ENCODE peak calls at places on chromosomes 3 and 15, in seven cellular contexts. I, Z, U, R, A, G and E are unnamed samples.

GRCh38 chr3:128787256-128788253 is 61.6 kb downstream of the RAB7A start:
- DNase-seq in I (peak; percentile 51), Z (peak; percentile 60), U (no peak), R (no peak), A (peak; percentile 17), G (peak; percentile 71), E (peak; percentile 11)

GRCh38 chr3:42778644-42779043 is 5.6 kb upstream of the CCDC13 start:
- DNase-seq in I (no peak), Z (no peak), U (no peak), R (no peak), A (no peak), G (no peak), E (no peak)

GRCh38 chr15:73927003-73927475 is 777 bp downstream of the LOXL1 start:
- DNase-seq in I (peak; percentile 6), Z (no peak), U (peak; percentile 56), R (no peak), A (peak; percentile 33), G (peak; percentile 70), E (peak; percentile 14)

GRCh38 chr3:127984241-127984975 is 67.8 kb upstream of the SEC61A1 start:
- DNase-seq in I (no peak), Z (no peak), U (no peak), R (peak; percentile 25), A (no peak), G (no peak), E (no peak)

GRCh38 chr15:98856540-98856907 is 151.1 kb downstream of the PGPEP1L start:
- DNase-seq in I (no peak), Z (no peak), U (no peak), R (no peak), A (no peak), G (no peak), E (no peak)

GRCh38 chr3:4047343-4047742 is 248.1 kb downstream of the LRRN1 start:
- DNase-seq in I (no peak), Z (no peak), U (no peak), R (no peak), A (no peak), G (no peak), E (no peak)

GRCh38 chr3:139559541-139559940 is 20.0 kb upstream of the RBP1 start:
- DNase-seq in I (no peak), Z (peak; percentile 83), U (no peak), R (no peak), A (no peak), G (no peak), E (no peak)

GRCh38 chr3:182703233-182703632 is 90.1 kb upstream of the ATP11B start:
- DNase-seq in I (no peak), Z (no peak), U (no peak), R (no peak), A (no peak), G (no peak), E (no peak)

GRCh38 chr3:196207159-196207832 is 3.9 kb downstream of the ZDHHC19 start:
- DNase-seq in I (no peak), Z (no peak), U (peak; percentile 59), R (no peak), A (no peak), G (no peak), E (peak; percentile 41)

GRCh38 chr3:186823391-186823790 is 17.1 kb upstream of the RFC4 start:
- DNase-seq in I (no peak), Z (no peak), U (no peak), R (no peak), A (no peak), G (no peak), E (no peak)

GRCh38 chr3:27326211-27326948 is 42.8 kb downstream of the NEK10 start:
- DNase-seq in I (no peak), Z (no peak), U (peak; percentile 27), R (no peak), A (no peak), G (no peak), E (no peak)

GRCh38 chr15:67117356-67117755 is 52.0 kb downstream of the SMAD3 start:
- DNase-seq in I (no peak), Z (no peak), U (no peak), R (no peak), A (no peak), G (no peak), E (no peak)

GRCh38 chr3:168165390-168166269 is 69.9 kb upstream of the GOLIM4 start:
- DNase-seq in I (peak; percentile 65), Z (peak; percentile 14), U (peak; percentile 75), R (peak; percentile 61), A (no peak), G (peak; percentile 76), E (no peak)

GRCh38 chr15:67125589-67126502 is 60.4 kb downstream of the SMAD3 start:
- DNase-seq in I (peak; percentile 86), Z (no peak), U (peak; percentile 87), R (peak; percentile 64), A (no peak), G (no peak), E (no peak)

GRCh38 chr3:105118905-105119304 is 247.8 kb upstream of the ALCAM start:
- DNase-seq in I (no peak), Z (peak; percentile 14), U (no peak), R (no peak), A (no peak), G (no peak), E (no peak)

DNA sequence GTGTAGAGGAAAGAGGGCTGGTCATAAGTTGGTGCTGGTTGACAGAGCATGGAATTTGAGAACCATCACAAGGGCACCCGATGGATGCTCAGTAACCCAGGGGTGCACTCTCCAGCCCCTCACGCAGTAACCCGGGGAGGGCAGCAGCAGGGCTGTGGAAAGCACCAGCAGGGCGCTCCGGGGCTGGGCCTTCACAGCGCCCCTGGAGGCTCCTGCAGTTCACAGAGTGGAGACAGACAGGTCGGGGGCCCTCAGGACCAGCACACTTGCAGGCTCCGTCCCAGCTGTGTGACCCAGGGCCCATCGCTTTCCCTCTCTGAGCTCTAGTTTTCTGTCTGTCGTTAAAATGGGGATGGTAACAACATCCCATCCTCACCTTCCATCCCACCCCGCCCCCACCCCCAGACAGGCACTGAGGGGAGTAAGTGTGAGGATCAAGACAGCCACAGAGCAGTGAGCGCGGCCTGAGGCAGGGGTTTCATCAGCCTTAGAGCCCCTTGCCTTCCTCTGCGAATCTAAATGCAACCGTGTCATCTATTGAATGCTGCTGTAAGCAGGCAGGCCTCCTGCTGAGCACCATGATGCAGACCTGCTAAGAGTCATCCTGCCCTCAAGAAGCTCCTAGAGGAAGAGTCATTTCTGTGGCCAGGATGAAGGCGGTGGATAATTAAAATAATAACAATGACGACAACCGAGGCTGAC is 90.2 kb upstream of the LINGO1 start:
- DNase-seq in I (no peak), Z (no peak), U (no peak), R (no peak), A (no peak), G (peak; percentile 53), E (no peak)
- H3K27me3 ChIP-seq in I (no peaks in the 10 kb centered on the region), Z (peaks cover 27% of the 10 kb centered on the region), U (no peaks in the 10 kb centered on the region), R (no peaks in the 10 kb centered on the region), A (no peaks in the 10 kb centered on the region), G (no peaks in the 10 kb centered on the region), E (no peaks in the 10 kb centered on the region)

DNA sequence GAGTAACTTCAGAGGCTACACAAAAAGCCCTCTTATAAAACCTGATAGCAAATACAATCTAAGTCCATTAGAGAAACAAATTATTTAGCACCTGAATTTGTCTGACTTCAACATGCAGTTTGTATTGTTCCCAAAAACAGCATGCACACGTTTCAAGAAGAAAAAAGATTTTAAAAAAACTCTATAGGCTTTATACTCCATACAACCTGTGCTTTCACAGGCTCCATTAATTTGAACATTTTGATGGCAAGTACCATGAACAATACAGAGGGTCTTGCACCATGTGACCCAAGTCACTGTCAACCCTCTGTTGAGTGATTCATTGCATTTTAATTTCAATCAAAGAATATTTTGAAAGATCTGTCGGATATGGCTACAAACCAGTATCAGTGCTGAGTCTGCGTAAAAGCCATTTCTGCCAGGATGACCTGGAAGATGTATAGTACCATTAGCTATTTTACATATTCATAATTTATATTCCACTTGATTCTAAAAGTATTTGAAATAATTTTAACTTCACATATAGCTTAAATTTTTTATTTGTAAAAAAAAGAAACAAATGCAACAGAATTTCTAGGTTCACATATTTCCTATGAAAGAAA is 13.2 kb downstream of the ANXA2 start:
- DNase-seq in I (no peak), Z (no peak), U (no peak), R (no peak), A (no peak), G (no peak), E (no peak)
- H3K4me3 ChIP-seq in I (no peak overlapping the region), Z (no peak overlapping the region), U (no peak overlapping the region), R (no peak overlapping the region), A (no peak overlapping the region), G (no peak overlapping the region), E (no peak overlapping the region)

GRCh38 chr3:18441521-18441920 is 16.4 kb upstream of the SATB1 start:
- DNase-seq in I (no peak), Z (no peak), U (no peak), R (no peak), A (no peak), G (no peak), E (no peak)
- H3K27me3 ChIP-seq in I (peaks cover 48% of the 10 kb centered on the region), Z (peaks cover 26% of the 10 kb centered on the region), U (peaks cover 34% of the 10 kb centered on the region), R (no peaks in the 10 kb centered on the region), A (no peaks in the 10 kb centered on the region), G (no peaks in the 10 kb centered on the region), E (peaks cover 10% of the 10 kb centered on the region)

GRCh38 chr3:31984321-31984720 is 2.8 kb downstream of the ZNF860 start:
- DNase-seq in I (no peak), Z (no peak), U (no peak), R (no peak), A (no peak), G (no peak), E (no peak)

GRCh38 chr3:31978553-31978952 is 2.5 kb downstream of the OSBPL10 start:
- DNase-seq in I (no peak), Z (no peak), U (no peak), R (no peak), A (no peak), G (no peak), E (no peak)

GRCh38 chr3:31979006-31979697 is 1.9 kb downstream of the OSBPL10 start:
- DNase-seq in I (no peak), Z (no peak), U (no peak), R (no peak), A (no peak), G (no peak), E (peak; percentile 27)

GRCh38 chr3:31980530-31981205 is 394 bp downstream of the OSBPL10 start:
- DNase-seq in I (peak; percentile 53), Z (no peak), U (peak; percentile 67), R (peak; percentile 79), A (no peak), G (peak; percentile 86), E (peak; percentile 2)

DNA sequence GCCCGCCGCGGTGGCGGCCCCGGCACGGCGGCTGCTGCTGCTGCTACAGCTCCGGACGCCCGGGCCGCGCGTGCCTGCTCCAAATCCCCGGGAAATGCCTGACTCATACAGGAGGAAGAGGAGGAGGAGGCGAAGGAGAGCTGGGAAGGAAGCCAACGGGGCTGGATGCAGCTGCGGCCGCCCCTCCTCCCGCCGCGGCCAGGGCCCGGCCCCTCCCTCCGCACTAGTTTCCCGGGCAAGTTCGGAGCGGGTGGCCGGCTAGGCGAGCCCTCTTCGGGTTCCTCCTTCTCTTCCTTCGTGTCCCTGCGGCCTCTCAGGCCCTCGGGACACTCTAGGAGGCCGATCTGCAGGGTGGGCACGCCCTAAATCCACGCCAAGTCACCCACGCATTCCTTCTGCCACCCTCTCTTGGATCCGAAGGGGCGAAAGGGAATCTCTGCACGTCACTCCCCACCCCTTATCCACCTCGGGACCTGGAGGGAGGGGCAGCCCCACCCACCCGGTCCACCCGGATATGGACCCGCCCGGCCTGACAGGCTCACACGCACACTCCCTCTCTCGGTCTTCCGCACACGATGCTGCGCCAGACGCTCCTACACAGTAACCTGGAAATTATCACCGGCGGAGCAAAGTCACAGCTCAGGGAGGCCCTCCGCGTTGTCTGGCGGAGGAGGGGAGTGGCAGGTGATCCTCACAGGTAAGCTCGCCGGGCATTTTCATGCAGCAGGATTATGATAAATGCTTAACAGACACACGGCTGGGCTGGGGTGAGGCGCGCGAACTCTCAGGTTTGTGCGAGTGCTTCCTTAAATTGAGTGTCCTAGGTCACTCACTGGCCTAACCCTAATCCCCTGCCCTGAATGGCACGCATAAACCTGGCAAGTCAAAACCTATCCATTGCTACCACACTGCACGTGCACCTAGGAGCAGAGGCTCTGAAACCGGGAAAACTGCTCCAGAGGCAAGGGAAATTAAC is at the start of the genes OSBPL10 and ZNF860:
- DNase-seq in I (peak; percentile 57), Z (peak; percentile 56), U (peak; percentile 94), R (peak; percentile 89), A (no peak), G (peak; percentile 88), E (peak; percentile 55)
- H3K4me3 ChIP-seq in I (peak within 1 kb of the TSS; percentile 85), Z (peak within 1 kb of the TSS; percentile 94), U (peak within 1 kb of the TSS; percentile 36), R (peak within 1 kb of the TSS; percentile 72), A (peak within 1 kb of the TSS; percentile 50), G (peak within 1 kb of the TSS; percentile 85), E (no peak within 1 kb of the TSS)